ENCODE peak calls at places on chromosomes 2 and 18, in six cellular contexts. K is NCI-H2081, H is myocyte, O is AG10803, L is Calu3, U is retina. I is an unnamed sample.
A peak's percentile ranks its signal among the peaks of the same experiment; 100 is the strongest.

GRCh38 chr2:70958759-70959158 is 19.7 kb upstream of the ANKRD53 start:
- DNase-seq in K (no peak), H (no peak), O (no peak), L (no peak), U (no peak), I (peak; percentile 3)

GRCh38 chr18:46345181-46345465 is 240.9 kb downstream of the HAUS1 start:
- DNase-seq in K (no peak), H (no peak), O (no peak), L (no peak), U (no peak), I (no peak)

GRCh38 chr2:130344578-130344977 is 1.9 kb downstream of the IMP4 start:
- DNase-seq in K (no peak), H (no peak), O (no peak), L (no peak), U (no peak), I (no peak)

GRCh38 chr2:237184192-237184922 is 98.7 kb downstream of the COPS8 start:
- DNase-seq in K (no peak), H (no peak), O (peak; percentile 40), L (no peak), U (no peak), I (peak; percentile 42)

GRCh38 chr2:45988879-45989278 is 308.3 kb upstream of the EPAS1 start:
- DNase-seq in K (no peak), H (peak; percentile 33), O (no peak), L (no peak), U (no peak), I (no peak)

GRCh38 chr2:45591073-45591472 is 20.0 kb downstream of the SRBD1 start:
- DNase-seq in K (no peak), H (no peak), O (no peak), L (no peak), U (no peak), I (no peak)

GRCh38 chr2:166700079-166700478 is 188.2 kb upstream of the XIRP2 start:
- DNase-seq in K (no peak), H (no peak), O (no peak), L (no peak), U (no peak), I (no peak)

GRCh38 chr18:79573921-79574491 is 105.6 kb upstream of the CTDP1 start:
- DNase-seq in K (no peak), H (no peak), O (no peak), L (no peak), U (no peak), I (no peak)

GRCh38 chr2:75516378-75517122 is 44.2 kb downstream of the EVA1A start:
- DNase-seq in K (peak; percentile 37), H (no peak), O (no peak), L (no peak), U (no peak), I (no peak)

GRCh38 chr2:64591188-64591587 is 62.5 kb downstream of the SERTAD2 start:
- DNase-seq in K (no peak), H (no peak), O (no peak), L (no peak), U (no peak), I (no peak)

GRCh38 chr2:120761911-120762310 is 26.2 kb downstream of the GLI2 start:
- DNase-seq in K (no peak), H (no peak), O (no peak), L (no peak), U (no peak), I (no peak)

GRCh38 chr2:28377984-28378678 is 14.5 kb upstream of the FOSL2 start:
- DNase-seq in K (no peak), H (peak; percentile 92), O (peak; percentile 35), L (peak; percentile 60), U (no peak), I (peak; percentile 32)

GRCh38 chr2:103176289-103176915 is 414.6 kb downstream of the TMEM182 start:
- DNase-seq in K (no peak), H (no peak), O (no peak), L (no peak), U (peak; percentile 58), I (no peak)

GRCh38 chr18:75241705-75242104 is 31.1 kb downstream of the TSHZ1 start:
- DNase-seq in K (no peak), H (no peak), O (no peak), L (no peak), U (no peak), I (no peak)

GRCh38 chr2:84173041-84173440 is 286.0 kb downstream of the SUCLG1 start:
- DNase-seq in K (no peak), H (no peak), O (no peak), L (no peak), U (no peak), I (no peak)

GRCh38 chr2:181573140-181573736 is 83.7 kb downstream of the CERKL start:
- DNase-seq in K (peak; percentile 33), H (peak; percentile 49), O (peak; percentile 33), L (peak; percentile 52), U (peak; percentile 26), I (peak; percentile 25)

GRCh38 chr2:85216051-85216431 is 82.8 kb downstream of the TCF7L1 start:
- DNase-seq in K (no peak), H (no peak), O (no peak), L (no peak), U (no peak), I (no peak)

GRCh38 chr2:164479460-164479859 is 141.8 kb downstream of the GRB14 start:
- DNase-seq in K (peak; percentile 27), H (peak; percentile 46), O (peak; percentile 12), L (peak; percentile 49), U (peak; percentile 31), I (peak; percentile 18)

GRCh38 chr2:167069855-167070254 is 181.6 kb downstream of the XIRP2 start:
- DNase-seq in K (no peak), H (no peak), O (no peak), L (no peak), U (no peak), I (no peak)

GRCh38 chr2:38375711-38376345 is 1.2 kb downstream of the ATL2 start:
- DNase-seq in K (no peak), H (no peak), O (no peak), L (peak; percentile 76), U (no peak), I (no peak)

GRCh38 chr2:240957656-240958365 is 40.6 kb upstream of the SNED1 start:
- DNase-seq in K (peak; percentile 16), H (no peak), O (peak; percentile 14), L (no peak), U (peak; percentile 48), I (peak; percentile 60)

GRCh38 chr2:25920326-25920725 is 42.0 kb upstream of the ASXL2 start:
- DNase-seq in K (no peak), H (no peak), O (peak; percentile 73), L (no peak), U (no peak), I (peak; percentile 80)

GRCh38 chr2:197239434-197239833 is 71.1 kb downstream of the ANKRD44 start:
- DNase-seq in K (no peak), H (no peak), O (no peak), L (no peak), U (no peak), I (no peak)

GRCh38 chr2:229780856-229781773 is 66.8 kb upstream of the DNER start:
- DNase-seq in K (peak; percentile 39), H (peak; percentile 57), O (peak; percentile 46), L (no peak), U (peak; percentile 51), I (peak; percentile 68)

GRCh38 chr2:230974096-230974913 is 21.6 kb upstream of the SPATA3 start:
- DNase-seq in K (no peak), H (peak; percentile 89), O (peak; percentile 62), L (peak; percentile 28), U (no peak), I (peak; percentile 78)

GRCh38 chr18:58496937-58497336 is 132.0 kb downstream of the ALPK2 start:
- DNase-seq in K (no peak), H (no peak), O (no peak), L (peak; percentile 38), U (no peak), I (no peak)

GRCh38 chr2:231604101-231604684 is 11.5 kb downstream of the TEX44 start:
- DNase-seq in K (peak; percentile 56), H (peak; percentile 75), O (no peak), L (peak; percentile 75), U (peak; percentile 87), I (no peak)

GRCh38 chr2:221350621-221351020 is 221.5 kb downstream of the EPHA4 start:
- DNase-seq in K (no peak), H (peak; percentile 62), O (peak; percentile 60), L (no peak), U (no peak), I (peak; percentile 14)

GRCh38 chr2:28398101-28398834 is 5.6 kb downstream of the FOSL2 start:
- DNase-seq in K (no peak), H (peak; percentile 91), O (peak; percentile 63), L (no peak), U (no peak), I (no peak)

GRCh38 chr2:127590386-127591190 is 55.1 kb downstream of the MYO7B start:
- DNase-seq in K (no peak), H (no peak), O (no peak), L (no peak), U (no peak), I (no peak)

GRCh38 chr2:172972005-172972619 is 103.5 kb upstream of the MAP3K20 start:
- DNase-seq in K (peak; percentile 45), H (peak; percentile 62), O (peak; percentile 45), L (peak; percentile 63), U (peak; percentile 15), I (peak; percentile 83)

GRCh38 chr18:55355220-55355619 is 232.8 kb downstream of the TCF4 start:
- DNase-seq in K (no peak), H (no peak), O (no peak), L (no peak), U (no peak), I (no peak)

GRCh38 chr2:30465171-30465545 is 18.1 kb downstream of the LCLAT1 start:
- DNase-seq in K (no peak), H (no peak), O (peak; percentile 40), L (no peak), U (no peak), I (no peak)

I was measured in AG20443.